ENCODE peak calls at places on chromosome 19, in eight cellular contexts. One of them, this sample, is unnamed.

GRCh38 chr19:33208904-33209843 is 15.0 kb downstream of the LRP3 start:
- DNase-seq in CD4-positive, alpha-beta memory T cell: no peak
- DNase-seq in GM23338: no peak
- DNase-seq in HL-60: no peak
- DNase-seq in heart right ventricle: no peak
- DNase-seq in aorta: no peak
- DNase-seq in tibial artery: no peak
- DNase-seq in pancreas: peak; percentile 50
- DNase-seq in this sample: no peak

GRCh38 chr19:35114656-35115537 is 726 bp upstream of the FXYD3 start:
- DNase-seq in CD4-positive, alpha-beta memory T cell: peak; percentile 64
- DNase-seq in GM23338: peak; percentile 90
- DNase-seq in HL-60: peak; percentile 15
- DNase-seq in heart right ventricle: peak; percentile 63
- DNase-seq in aorta: peak; percentile 91
- DNase-seq in tibial artery: peak; percentile 68
- DNase-seq in pancreas: no peak
- DNase-seq in this sample: peak; percentile 68

GRCh38 chr19:35269425-35270117 is 809 bp downstream of the USF2 start:
- DNase-seq in CD4-positive, alpha-beta memory T cell: peak; percentile 72
- DNase-seq in GM23338: peak; percentile 89
- DNase-seq in HL-60: peak; percentile 85
- DNase-seq in heart right ventricle: peak; percentile 88
- DNase-seq in aorta: peak; percentile 93
- DNase-seq in tibial artery: peak; percentile 85
- DNase-seq in pancreas: peak; percentile 95
- DNase-seq in this sample: peak; percentile 63

GRCh38 chr19:33271246-33272021 is 30.9 kb downstream of the CEBPA start:
- DNase-seq in CD4-positive, alpha-beta memory T cell: no peak
- DNase-seq in GM23338: no peak
- DNase-seq in HL-60: no peak
- DNase-seq in heart right ventricle: no peak
- DNase-seq in aorta: no peak
- DNase-seq in tibial artery: no peak
- DNase-seq in pancreas: peak; percentile 31
- DNase-seq in this sample: no peak

GRCh38 chr19:6091771-6092291 is 18.5 kb downstream of the RFX2 start:
- DNase-seq in CD4-positive, alpha-beta memory T cell: no peak
- DNase-seq in GM23338: no peak
- DNase-seq in HL-60: no peak
- DNase-seq in heart right ventricle: no peak
- DNase-seq in aorta: no peak
- DNase-seq in tibial artery: no peak
- DNase-seq in pancreas: no peak
- DNase-seq in this sample: no peak

GRCh38 chr19:45508931-45509691 is 1.8 kb downstream of the VASP start:
- DNase-seq in CD4-positive, alpha-beta memory T cell: no peak
- DNase-seq in GM23338: peak; percentile 84
- DNase-seq in HL-60: peak; percentile 78
- DNase-seq in heart right ventricle: peak; percentile 87
- DNase-seq in aorta: peak; percentile 94
- DNase-seq in tibial artery: peak; percentile 84
- DNase-seq in pancreas: peak; percentile 86
- DNase-seq in this sample: peak; percentile 53

GRCh38 chr19:30111456-30111855 is 169.4 kb downstream of the URI1 start:
- DNase-seq in CD4-positive, alpha-beta memory T cell: no peak
- DNase-seq in GM23338: no peak
- DNase-seq in HL-60: no peak
- DNase-seq in heart right ventricle: no peak
- DNase-seq in aorta: peak; percentile 63
- DNase-seq in tibial artery: no peak
- DNase-seq in pancreas: no peak
- DNase-seq in this sample: no peak

GRCh38 chr19:54436031-54436523 is 12.9 kb upstream of the LENG8 start:
- DNase-seq in CD4-positive, alpha-beta memory T cell: no peak
- DNase-seq in GM23338: peak; percentile 55
- DNase-seq in HL-60: no peak
- DNase-seq in heart right ventricle: peak; percentile 3
- DNase-seq in aorta: no peak
- DNase-seq in tibial artery: no peak
- DNase-seq in pancreas: peak; percentile 78
- DNase-seq in this sample: no peak

GRCh38 chr19:52048604-52049493 is at the start of gene ZNF432:
- DNase-seq in CD4-positive, alpha-beta memory T cell: peak; percentile 91
- DNase-seq in GM23338: peak; percentile 100
- DNase-seq in HL-60: peak; percentile 95
- DNase-seq in heart right ventricle: peak; percentile 96
- DNase-seq in aorta: peak; percentile 98
- DNase-seq in tibial artery: peak; percentile 94
- DNase-seq in pancreas: peak; percentile 91
- DNase-seq in this sample: peak; percentile 85

GRCh38 chr19:771332-771785 is 20.4 kb downstream of the MISP start:
- DNase-seq in CD4-positive, alpha-beta memory T cell: peak; percentile 18
- DNase-seq in GM23338: peak; percentile 62
- DNase-seq in HL-60: peak; percentile 59
- DNase-seq in heart right ventricle: no peak
- DNase-seq in aorta: no peak
- DNase-seq in tibial artery: no peak
- DNase-seq in pancreas: peak; percentile 49
- DNase-seq in this sample: peak; percentile 40

GRCh38 chr19:53076984-53077383 is 26.2 kb downstream of the ZNF160 start:
- DNase-seq in CD4-positive, alpha-beta memory T cell: no peak
- DNase-seq in GM23338: peak; percentile 97
- DNase-seq in HL-60: no peak
- DNase-seq in heart right ventricle: peak; percentile 63
- DNase-seq in aorta: peak; percentile 81
- DNase-seq in tibial artery: no peak
- DNase-seq in pancreas: no peak
- DNase-seq in this sample: no peak

GRCh38 chr19:35031072-35031881 is 1.0 kb downstream of the SCN1B start:
- DNase-seq in CD4-positive, alpha-beta memory T cell: no peak
- DNase-seq in GM23338: peak; percentile 71
- DNase-seq in HL-60: no peak
- DNase-seq in heart right ventricle: no peak
- DNase-seq in aorta: no peak
- DNase-seq in tibial artery: peak; percentile 60
- DNase-seq in pancreas: no peak
- DNase-seq in this sample: no peak

GRCh38 chr19:33048806-33049676 is 15.6 kb downstream of the RHPN2 start:
- DNase-seq in CD4-positive, alpha-beta memory T cell: no peak
- DNase-seq in GM23338: no peak
- DNase-seq in HL-60: no peak
- DNase-seq in heart right ventricle: no peak
- DNase-seq in aorta: no peak
- DNase-seq in tibial artery: no peak
- DNase-seq in pancreas: no peak
- DNase-seq in this sample: no peak

GRCh38 chr19:40612831-40613668 is 11.9 kb downstream of the LTBP4 start:
- DNase-seq in CD4-positive, alpha-beta memory T cell: peak; percentile 62
- DNase-seq in GM23338: peak; percentile 93
- DNase-seq in HL-60: no peak
- DNase-seq in heart right ventricle: no peak
- DNase-seq in aorta: no peak
- DNase-seq in tibial artery: no peak
- DNase-seq in pancreas: peak; percentile 74
- DNase-seq in this sample: peak; percentile 70

GRCh38 chr19:55299991-55300390 is 16.2 kb downstream of the BRSK1 start:
- DNase-seq in CD4-positive, alpha-beta memory T cell: no peak
- DNase-seq in GM23338: no peak
- DNase-seq in HL-60: no peak
- DNase-seq in heart right ventricle: no peak
- DNase-seq in aorta: no peak
- DNase-seq in tibial artery: no peak
- DNase-seq in pancreas: no peak
- DNase-seq in this sample: no peak

GRCh38 chr19:10334340-10335148 is 1.2 kb upstream of the RAVER1 start:
- DNase-seq in CD4-positive, alpha-beta memory T cell: no peak
- DNase-seq in GM23338: peak; percentile 95
- DNase-seq in HL-60: peak; percentile 19
- DNase-seq in heart right ventricle: peak; percentile 96
- DNase-seq in aorta: peak; percentile 98
- DNase-seq in tibial artery: peak; percentile 96
- DNase-seq in pancreas: peak; percentile 99
- DNase-seq in this sample: no peak

GRCh38 chr19:48685583-48685982 is 10.2 kb upstream of the FUT2 start:
- DNase-seq in CD4-positive, alpha-beta memory T cell: no peak
- DNase-seq in GM23338: no peak
- DNase-seq in HL-60: no peak
- DNase-seq in heart right ventricle: no peak
- DNase-seq in aorta: no peak
- DNase-seq in tibial artery: no peak
- DNase-seq in pancreas: no peak
- DNase-seq in this sample: no peak
- H3K27me3 ChIP-seq in CD4-positive, alpha-beta memory T cell: no peaks in the 10 kb centered on the region
- H3K27me3 ChIP-seq in GM23338: no peaks in the 10 kb centered on the region
- H3K27me3 ChIP-seq in HL-60: no peaks in the 10 kb centered on the region
- H3K27me3 ChIP-seq in heart right ventricle: no peaks in the 10 kb centered on the region
- H3K27me3 ChIP-seq in aorta: no peaks in the 10 kb centered on the region
- H3K27me3 ChIP-seq in tibial artery: no peaks in the 10 kb centered on the region
- H3K27me3 ChIP-seq in pancreas: no peaks in the 10 kb centered on the region
- H3K27me3 ChIP-seq in this sample: no peaks in the 10 kb centered on the region

DNA sequence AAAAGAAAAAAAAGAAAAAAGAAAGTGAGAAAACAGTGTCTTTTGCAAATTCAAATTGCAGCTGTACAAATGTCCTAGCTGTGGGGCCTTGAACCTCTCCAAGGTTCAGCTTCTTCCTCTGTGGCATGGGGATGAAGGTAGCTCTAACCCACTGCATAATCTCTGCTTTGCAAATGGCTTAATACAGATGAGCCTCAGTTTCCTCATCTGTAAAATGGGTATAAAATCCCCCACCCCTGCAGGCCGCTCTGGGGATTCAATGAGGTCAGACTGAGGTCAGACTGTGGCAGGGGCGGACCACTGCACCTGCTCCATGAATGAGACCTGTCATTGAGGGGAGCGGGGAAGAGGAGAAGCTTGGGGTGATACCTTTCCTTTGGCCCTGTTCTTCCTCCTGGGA is 5.8 kb downstream of the DPF1 start:
- DNase-seq in CD4-positive, alpha-beta memory T cell: no peak
- DNase-seq in GM23338: no peak
- DNase-seq in HL-60: no peak
- DNase-seq in heart right ventricle: no peak
- DNase-seq in aorta: no peak
- DNase-seq in tibial artery: no peak
- DNase-seq in pancreas: no peak
- DNase-seq in this sample: no peak
- H3K27me3 ChIP-seq in CD4-positive, alpha-beta memory T cell: peaks cover 6% of the 10 kb centered on the region
- H3K27me3 ChIP-seq in GM23338: peaks cover under 1% of the 10 kb centered on the region
- H3K27me3 ChIP-seq in HL-60: peaks cover 26% of the 10 kb centered on the region
- H3K27me3 ChIP-seq in heart right ventricle: peaks cover 35% of the 10 kb centered on the region
- H3K27me3 ChIP-seq in aorta: no peaks in the 10 kb centered on the region
- H3K27me3 ChIP-seq in tibial artery: peaks cover 53% of the 10 kb centered on the region
- H3K27me3 ChIP-seq in pancreas: no peaks in the 10 kb centered on the region
- H3K27me3 ChIP-seq in this sample: peaks cover 7% of the 10 kb centered on the region

DNA sequence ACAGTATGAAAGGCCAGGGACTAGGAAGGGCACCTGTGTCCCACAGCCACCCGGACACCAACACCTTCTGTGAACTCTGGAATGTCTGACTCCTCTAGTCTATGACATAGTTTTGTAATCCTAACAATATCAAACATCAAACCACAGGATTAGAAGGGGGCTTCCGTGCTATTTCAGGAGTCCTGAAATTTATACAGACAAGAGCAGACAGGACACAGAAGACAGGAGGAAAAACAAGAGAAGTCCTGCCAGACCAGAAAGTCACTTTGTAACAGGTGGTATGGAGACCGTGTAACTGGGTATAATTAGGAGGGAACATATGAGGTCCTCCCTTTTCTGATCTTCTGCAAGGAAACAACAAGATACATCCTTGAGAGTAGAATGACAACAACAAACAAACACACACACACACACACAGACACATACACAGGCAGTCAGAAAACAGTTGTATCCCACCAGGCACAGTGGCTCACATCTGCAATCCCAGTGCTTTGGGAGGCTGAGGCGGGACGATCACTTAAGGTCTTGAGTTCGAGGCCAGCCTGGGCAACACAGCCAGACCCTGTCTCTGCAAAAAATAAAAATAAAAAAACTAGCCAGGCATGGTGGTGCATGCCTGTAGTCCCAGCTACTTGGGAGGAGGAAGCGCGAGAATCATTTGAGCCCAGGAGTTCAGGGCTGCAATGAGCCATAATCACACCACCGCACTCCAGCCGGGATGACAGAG is 13.1 kb downstream of the INSR start:
- DNase-seq in CD4-positive, alpha-beta memory T cell: no peak
- DNase-seq in GM23338: no peak
- DNase-seq in HL-60: no peak
- DNase-seq in heart right ventricle: no peak
- DNase-seq in aorta: no peak
- DNase-seq in tibial artery: no peak
- DNase-seq in pancreas: no peak
- DNase-seq in this sample: no peak
- H3K27me3 ChIP-seq in CD4-positive, alpha-beta memory T cell: no peaks in the 10 kb centered on the region
- H3K27me3 ChIP-seq in GM23338: no peaks in the 10 kb centered on the region
- H3K27me3 ChIP-seq in HL-60: no peaks in the 10 kb centered on the region
- H3K27me3 ChIP-seq in heart right ventricle: no peaks in the 10 kb centered on the region
- H3K27me3 ChIP-seq in aorta: no peaks in the 10 kb centered on the region
- H3K27me3 ChIP-seq in tibial artery: no peaks in the 10 kb centered on the region
- H3K27me3 ChIP-seq in pancreas: no peaks in the 10 kb centered on the region
- H3K27me3 ChIP-seq in this sample: no peaks in the 10 kb centered on the region

GRCh38 chr19:9054768-9055167 is 32.1 kb upstream of the OR1M1 start:
- DNase-seq in CD4-positive, alpha-beta memory T cell: no peak
- DNase-seq in GM23338: peak; percentile 51
- DNase-seq in HL-60: no peak
- DNase-seq in heart right ventricle: no peak
- DNase-seq in aorta: no peak
- DNase-seq in tibial artery: no peak
- DNase-seq in pancreas: no peak
- DNase-seq in this sample: no peak
- H3K27me3 ChIP-seq in CD4-positive, alpha-beta memory T cell: no peaks in the 10 kb centered on the region
- H3K27me3 ChIP-seq in GM23338: no peaks in the 10 kb centered on the region
- H3K27me3 ChIP-seq in HL-60: no peaks in the 10 kb centered on the region
- H3K27me3 ChIP-seq in heart right ventricle: peaks cover 9% of the 10 kb centered on the region
- H3K27me3 ChIP-seq in aorta: no peaks in the 10 kb centered on the region
- H3K27me3 ChIP-seq in tibial artery: peaks cover 2% of the 10 kb centered on the region
- H3K27me3 ChIP-seq in pancreas: no peaks in the 10 kb centered on the region
- H3K27me3 ChIP-seq in this sample: no peaks in the 10 kb centered on the region

GRCh38 chr19:50777830-50778303 is 7.6 kb downstream of the GPR32 start:
- DNase-seq in CD4-positive, alpha-beta memory T cell: no peak
- DNase-seq in GM23338: peak; percentile 90
- DNase-seq in HL-60: no peak
- DNase-seq in heart right ventricle: no peak
- DNase-seq in aorta: no peak
- DNase-seq in tibial artery: no peak
- DNase-seq in pancreas: no peak
- DNase-seq in this sample: no peak
- H3K27me3 ChIP-seq in CD4-positive, alpha-beta memory T cell: peaks cover 24% of the 10 kb centered on the region
- H3K27me3 ChIP-seq in GM23338: peaks cover 76% of the 10 kb centered on the region
- H3K27me3 ChIP-seq in HL-60: peaks cover 32% of the 10 kb centered on the region
- H3K27me3 ChIP-seq in heart right ventricle: peaks cover 83% of the 10 kb centered on the region
- H3K27me3 ChIP-seq in aorta: no peaks in the 10 kb centered on the region
- H3K27me3 ChIP-seq in tibial artery: peaks cover 89% of the 10 kb centered on the region
- H3K27me3 ChIP-seq in pancreas: no peaks in the 10 kb centered on the region
- H3K27me3 ChIP-seq in this sample: peaks cover 26% of the 10 kb centered on the region

GRCh38 chr19:17027428-17027816 is 812 bp upstream of the CPAMD8 start:
- DNase-seq in CD4-positive, alpha-beta memory T cell: no peak
- DNase-seq in GM23338: peak; percentile 44
- DNase-seq in HL-60: no peak
- DNase-seq in heart right ventricle: no peak
- DNase-seq in aorta: no peak
- DNase-seq in tibial artery: no peak
- DNase-seq in pancreas: no peak
- DNase-seq in this sample: no peak
- H3K27me3 ChIP-seq in CD4-positive, alpha-beta memory T cell: no peaks in the 10 kb centered on the region
- H3K27me3 ChIP-seq in GM23338: peaks cover 10% of the 10 kb centered on the region
- H3K27me3 ChIP-seq in HL-60: peaks cover 17% of the 10 kb centered on the region
- H3K27me3 ChIP-seq in heart right ventricle: peaks cover 35% of the 10 kb centered on the region
- H3K27me3 ChIP-seq in aorta: peaks cover 1% of the 10 kb centered on the region
- H3K27me3 ChIP-seq in tibial artery: peaks cover 60% of the 10 kb centered on the region
- H3K27me3 ChIP-seq in pancreas: no peaks in the 10 kb centered on the region
- H3K27me3 ChIP-seq in this sample: peaks cover 11% of the 10 kb centered on the region

This sample was measured in CD4-positive, CD25-positive, alpha-beta regulatory T cell.